ENCODE peak calls at places on chromosomes 4 and X, in seven cellular contexts. J, Z, N, A, B, V and P are unnamed samples.
A peak's percentile ranks its signal among the peaks of the same experiment; 100 is the strongest.

GRCh38 chrX:50747471-50747900 is 66.5 kb downstream of the SHROOM4 start:
- DNase-seq in J (no peak), Z (no peak), N (peak; percentile 1), A (peak; percentile 40), B (peak; percentile 29), V (no peak), P (no peak)

GRCh38 chrX:27863813-27864212 is 56.0 kb downstream of the MAGEB10 start:
- DNase-seq in J (no peak), Z (peak; percentile 47), N (no peak), A (no peak), B (no peak), V (no peak), P (no peak)

GRCh38 chr4:44760142-44760898 is 34.0 kb upstream of the GNPDA2 start:
- DNase-seq in J (no peak), Z (no peak), N (peak; percentile 20), A (peak; percentile 7), B (peak; percentile 35), V (no peak), P (no peak)

GRCh38 chr4:128338634-128339355 is 51.2 kb upstream of the PGRMC2 start:
- DNase-seq in J (no peak), Z (no peak), N (no peak), A (no peak), B (peak; percentile 94), V (no peak), P (no peak)

GRCh38 chrX:119121341-119121740 is 6.3 kb downstream of the KIAA1210 start:
- DNase-seq in J (no peak), Z (peak; percentile 27), N (no peak), A (no peak), B (peak; percentile 6), V (no peak), P (no peak)

GRCh38 chrX:129738466-129739308 is at the start of gene XPNPEP2:
- DNase-seq in J (no peak), Z (peak; percentile 85), N (no peak), A (no peak), B (no peak), V (no peak), P (no peak)

GRCh38 chr4:152259866-152260265 is 276.0 kb downstream of the FBXW7 start:
- DNase-seq in J (no peak), Z (no peak), N (no peak), A (no peak), B (peak; percentile 84), V (no peak), P (no peak)

GRCh38 chr4:88341227-88342192 is 37.1 kb upstream of the HERC6 start:
- DNase-seq in J (no peak), Z (peak; percentile 19), N (no peak), A (peak; percentile 11), B (peak; percentile 82), V (no peak), P (no peak)

GRCh38 chrX:73206366-73206765 is 8.3 kb downstream of the NAP1L2 start:
- DNase-seq in J (no peak), Z (no peak), N (no peak), A (no peak), B (no peak), V (no peak), P (no peak)

GRCh38 chr4:1166509-1167243 is 5.7 kb downstream of the SPON2 start:
- DNase-seq in J (no peak), Z (peak; percentile 7), N (no peak), A (no peak), B (no peak), V (no peak), P (no peak)

GRCh38 chrX:17067534-17067933 is 121.1 kb downstream of the REPS2 start:
- DNase-seq in J (no peak), Z (no peak), N (no peak), A (no peak), B (no peak), V (no peak), P (no peak)

GRCh38 chr4:107740950-107741701 is 21.1 kb upstream of the PAPSS1 start:
- DNase-seq in J (no peak), Z (peak; percentile 37), N (no peak), A (peak; percentile 19), B (peak; percentile 28), V (no peak), P (no peak)

GRCh38 chr4:152598454-152598853 is 62.6 kb upstream of the FBXW7 start:
- DNase-seq in J (no peak), Z (no peak), N (no peak), A (no peak), B (no peak), V (no peak), P (no peak)

GRCh38 chr4:23374280-23374679 is 515.6 kb downstream of the PPARGC1A start:
- DNase-seq in J (no peak), Z (no peak), N (no peak), A (no peak), B (peak; percentile 32), V (no peak), P (no peak)

GRCh38 chr4:52091811-52092210 is 40.7 kb downstream of the SPATA18 start:
- DNase-seq in J (no peak), Z (peak; percentile 12), N (peak; percentile 17), A (no peak), B (no peak), V (no peak), P (no peak)

GRCh38 chr4:148780426-148781005 is 338.3 kb upstream of the NR3C2 start:
- DNase-seq in J (no peak), Z (no peak), N (no peak), A (no peak), B (peak; percentile 54), V (no peak), P (no peak)

GRCh38 chr4:31059753-31060522 is 339.8 kb downstream of the PCDH7 start:
- DNase-seq in J (no peak), Z (no peak), N (peak; percentile 39), A (no peak), B (peak; percentile 33), V (no peak), P (no peak)

GRCh38 chrX:115948018-115948923 is 222.3 kb upstream of the AGTR2 start:
- DNase-seq in J (no peak), Z (no peak), N (no peak), A (peak; percentile 48), B (peak; percentile 19), V (no peak), P (peak; percentile 8)

GRCh38 chr4:87805971-87806370 is 6.6 kb downstream of the IBSP start:
- DNase-seq in J (no peak), Z (no peak), N (no peak), A (no peak), B (peak; percentile 22), V (no peak), P (no peak)

GRCh38 chr4:154004859-154005520 is 216.1 kb upstream of the SFRP2 start:
- DNase-seq in J (no peak), Z (no peak), N (no peak), A (no peak), B (peak; percentile 97), V (no peak), P (no peak)

GRCh38 chr4:76764251-76764650 is 133.7 kb downstream of the SOWAHB start:
- DNase-seq in J (no peak), Z (peak; percentile 27), N (no peak), A (no peak), B (peak; percentile 20), V (no peak), P (no peak)

GRCh38 chr4:725368-726234 is 20.0 kb downstream of the PCGF3 start:
- DNase-seq in J (no peak), Z (no peak), N (no peak), A (no peak), B (no peak), V (no peak), P (no peak)

GRCh38 chr4:183094393-183095198 is 4.5 kb upstream of the WWC2 start:
- DNase-seq in J (no peak), Z (no peak), N (no peak), A (no peak), B (no peak), V (no peak), P (no peak)

GRCh38 chr4:11488657-11489448 is 60.2 kb upstream of the HS3ST1 start:
- DNase-seq in J (no peak), Z (no peak), N (no peak), A (no peak), B (peak; percentile 42), V (no peak), P (no peak)

GRCh38 chr4:147096667-147097604 is 151.3 kb upstream of the TTC29 start:
- DNase-seq in J (no peak), Z (no peak), N (peak; percentile 9), A (peak; percentile 37), B (peak; percentile 51), V (no peak), P (peak; percentile 34)

GRCh38 chrX:38799995-38800394 is 1.3 kb upstream of the MID1IP1 start:
- DNase-seq in J (no peak), Z (peak; percentile 36), N (no peak), A (no peak), B (no peak), V (no peak), P (no peak)

GRCh38 chr4:83230928-83231327 is 53.7 kb downstream of the COQ2 start:
- DNase-seq in J (no peak), Z (no peak), N (no peak), A (no peak), B (no peak), V (no peak), P (no peak)

GRCh38 chr4:71938776-71939175 is 93.0 kb upstream of the NPFFR2 start:
- DNase-seq in J (no peak), Z (no peak), N (no peak), A (no peak), B (no peak), V (no peak), P (no peak)

GRCh38 chrX:47179221-47179927 is 14.3 kb upstream of the UBA1 start:
- DNase-seq in J (no peak), Z (no peak), N (no peak), A (no peak), B (peak; percentile 83), V (no peak), P (no peak)

GRCh38 chrX:120697053-120697452 is 67.2 kb upstream of the C1GALT1C1 start:
- DNase-seq in J (no peak), Z (no peak), N (no peak), A (no peak), B (no peak), V (no peak), P (no peak)

GRCh38 chr4:8592366-8593267 is at the start of gene CPZ:
- DNase-seq in J (no peak), Z (peak; percentile 58), N (no peak), A (no peak), B (peak; percentile 67), V (no peak), P (peak; percentile 19)

GRCh38 chrX:38817004-38817703 is 15.9 kb downstream of the MID1IP1 start:
- DNase-seq in J (no peak), Z (peak; percentile 69), N (no peak), A (no peak), B (peak; percentile 64), V (no peak), P (no peak)

GRCh38 chr4:104064650-104065577 is 345.1 kb upstream of the TACR3 start:
- DNase-seq in J (no peak), Z (peak; percentile 7), N (peak; percentile 76), A (peak; percentile 58), B (peak; percentile 3), V (peak; percentile 1), P (peak; percentile 7)

GRCh38 chr4:190020790-190021717 is 6.0 kb downstream of the FRG2 start:
- DNase-seq in J (peak; percentile 15), Z (peak; percentile 45), N (no peak), A (no peak), B (peak; percentile 73), V (no peak), P (no peak)

GRCh38 chr4:125070869-125071268 is 243.9 kb upstream of the FAT4 start:
- DNase-seq in J (no peak), Z (no peak), N (no peak), A (no peak), B (peak; percentile 3), V (no peak), P (no peak)

GRCh38 chrX:115260330-115260729 is 26.4 kb upstream of the LRCH2 start:
- DNase-seq in J (no peak), Z (no peak), N (no peak), A (no peak), B (peak; percentile 73), V (no peak), P (no peak)

GRCh38 chr4:78923459-78924312 is 15.6 kb downstream of the PAQR3 start:
- DNase-seq in J (no peak), Z (no peak), N (no peak), A (no peak), B (peak; percentile 4), V (no peak), P (no peak)